ENCODE peak calls at places on chromosome 22, in seven cellular contexts. S is AG09319, O is GM12865, G is GM13976, K is OCI-LY7, R is PC-3, N is stomach. C is an unnamed sample.

GRCh38 chr22:48675828-48676145 is 1151.9 kb downstream of the BRD1 start:
- DNase-seq in S (no peak), O (no peak), G (no peak), K (no peak), R (no peak), N (no peak), C (no peak)

GRCh38 chr22:17217179-17217578 is 2.1 kb downstream of the ADA2 start:
- DNase-seq in S (no peak), O (peak; percentile 70), G (no peak), K (peak; percentile 74), R (no peak), N (no peak), C (no peak)

GRCh38 chr22:49855491-49855911 is 1.9 kb downstream of the ZBED4 start:
- DNase-seq in S (no peak), O (peak; percentile 14), G (no peak), K (no peak), R (peak; percentile 29), N (no peak), C (no peak)

GRCh38 chr22:29011868-29012428 is 49.7 kb downstream of the C22orf31 start:
- DNase-seq in S (no peak), O (no peak), G (no peak), K (no peak), R (no peak), N (no peak), C (no peak)

GRCh38 chr22:30182833-30183232 is 63.7 kb downstream of the LIF start:
- DNase-seq in S (no peak), O (no peak), G (no peak), K (no peak), R (no peak), N (no peak), C (no peak)

GRCh38 chr22:17359501-17359900 is 9.8 kb upstream of the CECR2 start:
- DNase-seq in S (no peak), O (no peak), G (no peak), K (no peak), R (no peak), N (no peak), C (no peak)

GRCh38 chr22:31846161-31847115 is 92.6 kb downstream of the DEPDC5 start:
- DNase-seq in S (no peak), O (peak; percentile 29), G (peak; percentile 53), K (peak; percentile 43), R (no peak), N (no peak), C (no peak)

GRCh38 chr22:49699928-49700498 is 127.7 kb downstream of the BRD1 start:
- DNase-seq in S (no peak), O (no peak), G (no peak), K (no peak), R (no peak), N (no peak), C (peak; percentile 69)

GRCh38 chr22:23984430-23984829 is 4.5 kb downstream of the GSTT2 start:
- DNase-seq in S (no peak), O (peak; percentile 68), G (no peak), K (peak; percentile 64), R (no peak), N (no peak), C (no peak)

GRCh38 chr22:49960967-49961600 is 512 bp downstream of the PIM3 start:
- DNase-seq in S (no peak), O (peak; percentile 75), G (no peak), K (peak; percentile 65), R (peak; percentile 47), N (peak; percentile 44), C (no peak)

DNA sequence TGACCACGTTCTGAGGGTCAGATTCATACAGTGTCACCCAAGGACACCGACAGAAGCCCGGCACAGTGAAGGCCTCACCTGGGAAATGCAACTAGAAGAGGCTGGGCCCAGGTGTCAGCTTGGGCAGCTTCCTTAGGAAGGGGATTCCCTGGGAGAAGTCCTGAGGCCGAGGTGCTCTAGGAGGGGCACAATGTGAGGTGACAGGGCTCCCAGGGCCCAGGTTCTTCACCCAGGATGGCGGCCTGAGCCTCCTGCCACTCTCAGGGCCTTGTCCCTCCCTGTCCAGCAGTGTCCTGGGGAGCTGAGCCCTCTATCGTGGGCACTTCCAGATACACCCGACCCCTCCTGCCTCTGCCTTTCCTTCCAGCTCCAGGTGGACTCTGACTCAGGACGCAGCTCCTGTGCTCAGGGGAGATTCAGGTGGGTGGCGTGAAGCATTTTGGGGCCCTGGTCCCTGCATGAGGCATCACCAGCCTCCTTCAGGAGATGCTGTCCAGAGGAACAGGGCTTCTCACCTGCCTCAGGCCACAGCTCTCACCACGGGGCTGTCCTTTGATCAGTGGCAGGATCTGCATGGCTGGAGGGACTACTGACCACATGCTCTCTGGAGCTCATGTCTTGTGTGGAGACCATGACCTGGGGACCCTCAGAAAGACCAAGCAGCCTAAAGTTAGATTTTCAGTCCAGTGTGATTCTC is 58.6 kb downstream of the GGTLC2 start:
- DNase-seq in S (no peak), O (no peak), G (no peak), K (no peak), R (no peak), N (no peak), C (no peak)
- TF ChIP-seq CTCF in S (no peak), O (no peak), G (no peak), K (no peak), R (no peak), N (no peak), C (no peak)

DNA sequence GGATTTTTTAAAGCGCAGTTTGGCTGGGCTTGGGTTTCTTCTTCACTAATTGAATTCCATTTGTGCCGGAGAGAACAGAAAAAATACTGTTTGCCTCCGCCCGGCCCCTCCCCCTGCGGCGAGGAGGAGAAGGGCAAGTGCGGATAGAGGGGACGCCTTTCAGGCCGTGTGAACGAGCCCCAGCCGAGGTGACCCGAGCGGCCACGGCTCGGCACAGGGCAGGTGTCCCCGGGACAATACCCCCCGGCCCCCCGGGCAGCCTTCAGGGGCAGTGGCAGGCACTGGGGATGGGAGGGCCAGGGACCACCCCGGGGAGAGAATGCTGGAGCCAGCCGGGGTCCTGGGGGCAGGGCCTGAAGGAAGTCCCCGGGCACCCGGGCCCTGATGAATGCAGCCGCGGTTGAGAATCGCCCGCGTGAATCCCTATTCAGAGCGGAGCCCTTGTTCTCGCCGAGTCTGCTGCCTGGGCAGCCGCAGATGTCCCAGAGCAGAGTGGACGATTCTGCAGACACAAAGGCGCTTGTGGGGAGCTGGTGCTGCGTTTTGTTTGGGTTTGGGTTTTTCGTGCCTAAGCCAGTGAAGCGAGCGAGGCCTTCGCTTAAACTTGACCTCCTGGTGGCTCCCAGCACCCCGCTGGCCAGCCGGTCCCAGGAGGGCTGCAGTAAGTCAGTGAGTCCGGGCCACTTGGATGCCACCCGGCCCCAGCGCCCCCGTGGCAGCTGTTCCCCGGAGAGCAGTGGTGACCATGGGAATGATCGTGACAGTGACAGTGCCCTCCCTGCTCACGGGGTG is 96.0 kb downstream of the WNT7B start:
- DNase-seq in S (no peak), O (no peak), G (no peak), K (no peak), R (no peak), N (no peak), C (no peak)
- TF ChIP-seq CTCF in S (no peak), O (no peak), G (no peak), K (no peak), R (no peak), N (no peak), C (no peak)

DNA sequence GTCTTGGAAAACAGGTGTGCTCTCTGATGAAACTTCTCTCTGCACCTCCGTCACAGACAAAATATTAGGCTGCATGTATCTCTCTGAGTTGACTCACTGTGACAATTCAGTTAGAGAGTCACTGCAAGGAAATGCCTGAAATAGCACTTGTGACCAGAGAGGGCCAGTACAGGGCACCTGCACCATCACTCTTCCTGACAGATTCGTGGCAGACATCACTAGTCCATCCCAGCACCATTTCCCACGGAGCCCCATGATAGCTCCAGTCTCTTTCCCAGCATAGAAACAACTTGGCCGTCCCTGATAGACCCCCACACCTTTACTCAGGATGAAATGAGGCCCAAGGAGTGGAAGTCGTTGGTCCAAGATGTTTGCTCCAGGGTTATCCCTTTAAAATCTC is 73.3 kb upstream of the ISX start:
- DNase-seq in S (no peak), O (peak; percentile 56), G (no peak), K (no peak), R (no peak), N (no peak), C (no peak)
- TF ChIP-seq CTCF in S (no peak), O (peak; percentile 3), G (no peak), K (no peak), R (no peak), N (no peak), C (no peak)

DNA sequence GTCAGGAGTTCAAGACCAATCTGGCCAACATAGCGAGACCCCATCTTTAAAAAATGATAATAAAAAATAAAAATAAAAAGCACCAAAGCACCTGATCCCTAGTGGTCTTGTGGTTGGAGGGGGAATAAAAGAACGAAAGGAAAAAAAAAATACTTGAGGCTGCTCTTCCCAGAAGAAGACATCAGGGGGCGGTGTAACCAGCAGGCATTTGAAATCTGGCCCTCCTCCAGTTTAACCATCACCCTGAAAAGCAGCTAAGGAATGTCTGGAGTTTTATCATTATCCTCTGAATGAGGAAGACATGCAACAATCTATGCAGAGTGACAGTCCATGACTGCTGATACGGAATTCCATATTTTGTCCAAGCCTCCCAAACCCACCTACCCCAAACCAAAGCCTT is 5.6 kb upstream of the KCTD17 start:
- DNase-seq in S (no peak), O (peak; percentile 30), G (no peak), K (peak; percentile 21), R (peak; percentile 18), N (no peak), C (no peak)
- TF ChIP-seq CTCF in S (peak; percentile 47), O (peak; percentile 53), G (peak; percentile 1), K (peak; percentile 79), R (peak; percentile 53), N (no peak), C (peak; percentile 59)

C was measured in osteocyte.